ENCODE peak calls at places on chromosomes 16 and 17, in five cellular contexts. R is astrocyte of the cerebellum, H is body of pancreas, A is endothelial cell, L is tibial nerve. K is an unnamed sample.

GRCh38 chr16:85573696-85574641 is 39.2 kb upstream of the GSE1 start:
- DNase-seq in R (no peak), H (peak), A (no peak), L (peak), K (peak)

GRCh38 chr16:30566531-30566930 is 5.0 kb downstream of the ZNF688 start:
- DNase-seq in R (no peak), H (no peak), A (no peak), L (no peak), K (no peak)

GRCh38 chr17:65554568-65555223 is 6.8 kb downstream of the AXIN2 start:
- DNase-seq in R (no peak), H (peak), A (no peak), L (no peak), K (no peak)

GRCh38 chr16:57277586-57277985 is 6.9 kb downstream of the PLLP start:
- DNase-seq in R (peak), H (no peak), A (no peak), L (no peak), K (no peak)

GRCh38 chr16:84115919-84116719 is 623 bp downstream of the MBTPS1 start:
- DNase-seq in R (no peak), H (peak), A (no peak), L (no peak), K (no peak)

GRCh38 chr16:84486551-84487235 is 17.8 kb downstream of the MEAK7 start:
- DNase-seq in R (no peak), H (no peak), A (no peak), L (no peak), K (peak)

GRCh38 chr17:64120159-64120558 is 9.8 kb downstream of the ERN1 start:
- DNase-seq in R (no peak), H (no peak), A (no peak), L (no peak), K (no peak)

GRCh38 chr16:22126037-22126558 is 33.8 kb downstream of the VWA3A start:
- DNase-seq in R (no peak), H (no peak), A (no peak), L (no peak), K (no peak)

GRCh38 chr17:9356488-9356911 is 219.1 kb downstream of the STX8 start:
- DNase-seq in R (no peak), H (no peak), A (peak), L (no peak), K (no peak)

GRCh38 chr16:57993452-57993851 is 7.0 kb downstream of the ZNF319 start:
- DNase-seq in R (no peak), H (peak), A (no peak), L (no peak), K (no peak)

GRCh38 chr16:77816293-77816692 is 27.9 kb downstream of the VAT1L start:
- DNase-seq in R (peak), H (peak), A (no peak), L (no peak), K (no peak)

GRCh38 chr17:36153887-36154576 is 22.4 kb downstream of the TBC1D3B start:
- DNase-seq in R (no peak), H (no peak), A (no peak), L (no peak), K (no peak)

GRCh38 chr16:67518676-67519075 is 10.0 kb upstream of the RIPOR1 start:
- DNase-seq in R (no peak), H (no peak), A (no peak), L (no peak), K (no peak)

GRCh38 chr16:72666267-72666666 is 381.7 kb downstream of the ZFHX3 start:
- DNase-seq in R (no peak), H (no peak), A (no peak), L (no peak), K (no peak)
- TF ChIP-seq CTCF in R (no peak), H (no peak), A (no peak), L (no peak), K (no peak)

DNA sequence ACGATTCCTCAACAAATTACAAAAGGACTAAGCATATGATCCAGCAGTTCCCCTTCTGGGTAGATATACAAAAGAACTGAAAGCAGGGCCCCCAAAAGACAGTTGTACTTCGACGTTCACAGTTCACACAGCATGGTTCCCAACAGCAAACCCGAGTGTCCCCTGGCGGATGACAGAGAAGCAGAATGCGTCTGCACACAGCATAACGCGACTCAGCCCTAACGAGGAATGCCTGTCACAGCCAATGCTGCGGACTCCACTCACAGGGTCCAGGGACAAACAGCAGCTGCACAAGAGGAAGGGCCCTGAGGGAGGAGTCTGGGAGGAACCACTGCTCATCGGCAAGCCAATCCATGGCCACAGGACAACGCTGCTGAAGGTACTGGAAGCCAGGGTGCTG is 132.9 kb downstream of the ANKRD11 start:
- DNase-seq in R (no peak), H (peak), A (no peak), L (no peak), K (no peak)
- TF ChIP-seq CTCF in R (no peak), H (no peak), A (no peak), L (no peak), K (no peak)

DNA sequence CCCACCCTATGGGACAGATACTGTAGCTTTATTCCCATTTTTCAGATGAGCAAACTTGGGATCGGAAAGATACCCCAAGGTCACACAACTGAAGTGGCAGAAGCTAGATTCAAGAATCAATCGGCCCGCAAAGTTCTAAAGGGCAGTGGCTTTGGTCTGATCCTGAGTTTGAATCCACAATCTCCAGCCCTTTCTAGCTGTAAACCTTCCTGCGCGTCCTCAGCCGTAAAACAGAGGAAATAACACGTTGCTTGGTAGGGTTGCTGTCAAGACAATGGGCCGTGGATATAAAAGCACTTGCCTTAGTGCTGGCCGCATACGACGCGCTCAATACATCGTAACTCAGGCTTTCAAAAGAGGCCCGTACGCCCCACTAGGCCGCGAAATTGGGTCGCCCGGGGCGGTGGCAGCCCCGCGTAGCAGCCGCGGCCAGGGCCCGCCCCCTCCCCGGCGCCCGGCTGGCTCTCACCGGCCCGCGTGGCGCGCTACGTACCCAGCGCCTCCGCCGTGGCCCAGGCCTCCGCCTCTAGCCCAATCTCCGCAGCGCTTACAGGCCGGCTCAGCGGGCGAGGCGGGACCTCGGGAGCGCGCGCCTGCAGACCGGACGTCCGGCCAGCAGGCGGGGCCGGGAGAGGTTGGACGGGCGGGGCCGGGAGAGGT is at the start of gene DCAKD:
- DNase-seq in R (peak), H (peak), A (peak), L (peak), K (peak)
- TF ChIP-seq CTCF in R (no peak), H (no peak), A (peak), L (no peak), K (no peak)

DNA sequence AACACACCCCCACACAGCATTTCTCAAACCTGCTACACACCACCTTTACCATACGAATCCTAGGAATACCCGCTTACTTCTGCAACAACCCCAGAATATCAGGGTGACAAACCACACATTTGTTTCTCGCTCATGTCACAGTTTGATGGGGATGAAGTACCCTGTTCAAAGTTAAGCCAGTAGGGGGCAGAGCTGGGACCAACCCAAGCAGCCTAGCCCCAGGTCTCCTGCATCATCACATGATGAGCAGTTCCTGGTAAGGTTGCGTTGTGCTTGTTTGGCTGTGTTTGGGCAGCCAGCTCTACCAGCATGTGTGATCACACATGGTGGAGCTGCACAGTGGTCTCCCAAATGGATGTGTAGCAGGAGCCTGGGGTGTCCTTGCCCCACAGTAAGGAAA is 103.6 kb upstream of the C16orf82 start:
- DNase-seq in R (no peak), H (no peak), A (no peak), L (no peak), K (no peak)
- TF ChIP-seq CTCF in R (peak), H (no peak), A (no peak), L (no peak), K (no peak)

GRCh38 chr17:54968954-54969400 is 412 bp downstream of the STXBP4 start:
- DNase-seq in R (no peak), H (peak), A (no peak), L (no peak), K (no peak)

GRCh38 chr17:54967621-54968258 is 714 bp downstream of the COX11 start:
- DNase-seq in R (no peak), H (peak), A (no peak), L (no peak), K (no peak)

GRCh38 chr17:54971147-54971546 is 2.6 kb downstream of the STXBP4 start:
- DNase-seq in R (no peak), H (no peak), A (no peak), L (no peak), K (no peak)

GRCh38 chr17:54969658-54970572 is 1.4 kb downstream of the STXBP4 start:
- DNase-seq in R (no peak), H (no peak), A (no peak), L (no peak), K (no peak)

DNA sequence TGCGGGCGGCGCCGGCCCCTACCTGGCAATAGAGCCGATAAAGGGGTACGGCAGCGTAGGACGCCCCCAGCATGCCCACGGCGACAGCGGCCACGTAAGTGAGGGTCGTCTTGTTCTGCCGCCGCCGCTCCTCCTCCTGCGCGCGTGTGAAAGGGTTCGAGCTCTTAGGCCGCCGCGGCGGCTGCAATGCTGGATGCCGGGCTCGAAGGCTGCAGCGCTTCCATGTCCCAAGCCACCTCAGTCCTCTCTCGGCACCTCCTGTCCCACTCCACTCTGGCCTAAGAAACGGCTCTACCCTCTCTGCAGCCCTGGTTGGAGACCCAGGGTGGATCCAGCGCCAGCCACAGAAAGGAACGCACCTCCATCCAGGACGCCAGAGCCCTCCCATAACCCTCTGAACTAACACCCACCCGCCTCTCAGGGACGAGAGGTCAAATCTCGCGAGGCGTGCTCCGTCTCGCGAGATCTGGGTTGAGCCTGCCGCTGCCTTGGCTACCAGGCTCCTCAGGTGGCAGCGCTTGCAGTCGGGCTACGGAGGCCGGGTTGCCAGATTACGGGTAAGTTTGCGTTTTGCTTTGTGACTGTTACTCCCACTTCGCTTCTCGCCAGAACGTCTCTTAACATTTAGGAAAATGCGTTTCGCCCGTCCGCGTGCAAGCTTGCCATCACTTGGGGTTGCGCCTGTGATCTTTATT is at the start of the genes COX11 and STXBP4:
- DNase-seq in R (peak), H (peak), A (peak), L (peak), K (peak)
- TF ChIP-seq CTCF in R (peak), H (peak), A (no peak), L (no peak), K (no peak)

GRCh38 chr17:80218391-80218790 is 1.7 kb downstream of the SGSH start:
- DNase-seq in R (no peak), H (no peak), A (no peak), L (no peak), K (no peak)
- TF ChIP-seq CTCF in R (no peak), H (no peak), A (no peak), L (no peak), K (no peak)

GRCh38 chr16:48811478-48811877 is 201.5 kb upstream of the N4BP1 start:
- DNase-seq in R (no peak), H (no peak), A (no peak), L (no peak), K (no peak)

GRCh38 chr16:48812856-48813255 is 202.9 kb upstream of the N4BP1 start:
- DNase-seq in R (no peak), H (no peak), A (no peak), L (no peak), K (no peak)

GRCh38 chr16:48813485-48813884 is 203.5 kb upstream of the N4BP1 start:
- DNase-seq in R (no peak), H (no peak), A (no peak), L (no peak), K (no peak)

GRCh38 chr16:48810803-48811453 is 200.9 kb upstream of the N4BP1 start:
- DNase-seq in R (no peak), H (no peak), A (peak), L (no peak), K (no peak)

DNA sequence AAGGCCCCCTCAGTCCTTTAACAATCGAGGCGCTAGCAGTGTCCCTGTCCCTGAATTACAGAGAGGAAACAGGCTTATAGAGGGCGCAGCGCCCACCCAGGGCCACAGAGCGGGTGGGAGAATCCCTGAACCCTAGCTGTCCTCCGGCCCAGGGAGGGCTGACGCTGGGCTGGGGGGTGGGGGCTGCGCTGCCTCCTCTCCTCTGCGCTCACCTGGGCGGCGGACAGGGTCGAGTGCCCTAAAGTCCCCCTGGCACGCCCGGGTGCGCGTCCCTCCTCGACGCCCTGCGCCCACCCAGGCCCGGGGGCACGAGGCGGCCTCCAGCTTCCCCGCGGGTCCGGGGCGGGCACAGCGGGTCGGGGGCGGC is 200.4 kb upstream of the N4BP1 start:
- DNase-seq in R (no peak), H (no peak), A (no peak), L (no peak), K (no peak)
- TF ChIP-seq CTCF in R (no peak), H (no peak), A (no peak), L (no peak), K (no peak)

DNA sequence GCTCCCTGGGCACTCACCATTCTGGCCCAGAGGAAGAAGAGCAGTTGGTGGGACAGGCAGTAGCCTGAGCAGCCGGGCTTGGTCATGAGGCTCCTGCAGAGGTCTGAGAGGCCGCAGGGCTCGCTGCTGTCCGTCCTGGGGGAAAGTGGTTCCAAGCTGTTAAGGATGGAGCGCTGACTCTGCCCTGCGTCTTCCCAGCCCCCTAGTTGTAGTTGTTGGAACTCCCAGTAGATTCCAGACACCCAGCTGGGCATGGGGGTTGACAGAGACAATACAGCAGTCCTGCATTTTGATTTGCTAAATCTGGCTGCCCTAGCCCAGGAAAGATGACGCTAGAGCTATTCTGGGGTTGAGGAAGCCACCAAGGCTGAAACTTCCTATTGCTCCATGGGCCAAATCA is 7.3 kb downstream of the C16orf89 start:
- DNase-seq in R (no peak), H (no peak), A (peak), L (no peak), K (no peak)
- TF ChIP-seq CTCF in R (peak), H (no peak), A (peak), L (no peak), K (no peak)

K was measured in mesothelial cell of epicardium.